ENCODE peak calls at places on chromosomes 4 and X, in eight cellular contexts. T is astrocyte of the spinal cord, X is neural crest cell, O is COR-L47, C is GM12865, V is KBM-7, U is fibroblast of pulmonary artery, Q is non-pigmented ciliary epithelial cell. L is an unnamed sample.

GRCh38 chr4:76251448-76252270 is at the start of gene FAM47E:
- DNase-seq in X (peak; percentile 72), U (peak; percentile 45), T (peak; percentile 46), Q (no peak), V (peak; percentile 67), O (peak; percentile 88), C (no peak), L (no peak)

GRCh38 chr4:158929939-158930344 is 161.1 kb downstream of the FNIP2 start:
- DNase-seq in C (no peak), U (no peak), O (no peak), X (no peak), T (no peak), V (no peak), Q (no peak), L (no peak)

GRCh38 chr4:16122784-16123183 is 39.0 kb upstream of the PROM1 start:
- DNase-seq in O (no peak), U (no peak), V (no peak), T (no peak), C (no peak), X (no peak), Q (no peak), L (no peak)

GRCh38 chrX:40173662-40174593 is 76.2 kb upstream of the BCOR start:
- DNase-seq in C (peak; percentile 85), X (no peak), Q (no peak), T (no peak), O (no peak), V (peak; percentile 90), U (no peak), L (no peak)

GRCh38 chrX:108704839-108705238 is 31.5 kb downstream of the IRS4 start:
- DNase-seq in U (no peak), X (no peak), T (no peak), Q (no peak), V (no peak), O (no peak), C (no peak), L (no peak)

GRCh38 chr4:187236491-187236890 is 512.8 kb upstream of the FAT1 start:
- DNase-seq in O (no peak), T (peak; percentile 71), U (peak; percentile 71), X (no peak), V (no peak), C (no peak), Q (peak; percentile 42), L (no peak)

GRCh38 chr4:168163106-168163505 is 70.8 kb downstream of the ANXA10 start:
- DNase-seq in U (no peak), C (no peak), V (no peak), X (no peak), T (no peak), O (no peak), Q (no peak), L (no peak)

GRCh38 chr4:54093609-54094240 is 6.2 kb upstream of the GSX2 start:
- DNase-seq in O (no peak), U (no peak), C (no peak), X (no peak), T (no peak), Q (no peak), V (no peak), L (no peak)

GRCh38 chr4:89373396-89373795 is 65.8 kb upstream of the GPRIN3 start:
- DNase-seq in X (no peak), T (no peak), O (no peak), Q (no peak), V (no peak), U (no peak), C (no peak), L (no peak)

GRCh38 chrX:118975831-118976598 is 1.6 kb downstream of the LONRF3 start:
- DNase-seq in V (peak; percentile 82), O (peak; percentile 0), X (no peak), U (peak; percentile 48), T (no peak), Q (no peak), C (peak; percentile 1), L (no peak)

GRCh38 chrX:135520022-135520552 is 373 bp upstream of the INTS6L start:
- DNase-seq in X (no peak), Q (peak; percentile 17), U (peak; percentile 71), C (no peak), O (no peak), V (no peak), T (no peak), L (no peak)

GRCh38 chr4:100169796-100170485 is 20.3 kb downstream of the DDIT4L start:
- DNase-seq in V (no peak), O (no peak), U (no peak), C (no peak), X (no peak), Q (no peak), T (no peak), L (no peak)

GRCh38 chr4:176794651-176795050 is 1.9 kb upstream of the VEGFC start:
- DNase-seq in Q (no peak), V (no peak), U (no peak), T (no peak), O (no peak), X (no peak), C (no peak), L (no peak)

GRCh38 chr4:72473434-72473900 is 95.6 kb downstream of the ADAMTS3 start:
- DNase-seq in O (no peak), C (no peak), U (peak; percentile 51), T (peak; percentile 87), Q (no peak), V (peak; percentile 4), X (no peak), L (no peak)

GRCh38 chr4:79650794-79651431 is 242.9 kb upstream of the GK2 start:
- DNase-seq in T (peak; percentile 73), C (no peak), O (no peak), V (no peak), Q (no peak), X (no peak), U (peak; percentile 64), L (no peak)

GRCh38 chr4:74174941-74175340 is 17.0 kb downstream of the MTHFD2L start:
- DNase-seq in T (no peak), V (no peak), U (no peak), Q (no peak), X (no peak), C (no peak), O (no peak), L (no peak)

GRCh38 chr4:115841873-115842272 is 728.5 kb upstream of the NDST4 start:
- DNase-seq in T (no peak), Q (no peak), O (no peak), X (no peak), U (no peak), C (no peak), V (no peak), L (no peak)